ENCODE peak calls at places on chromosomes 7 and 10, in nine cellular contexts. A is naive B cell, V is fibroblast of villous mesenchyme, U is Kasumi-1, R is amygdala, D is Daoy, K is NCI-H1105, P is Calu3, E is fibroblast of mammary gland. J is an unnamed sample.

GRCh38 chr7:100127866-100128601 is 1.3 kb downstream of the MBLAC1 start:
- DNase-seq in U (peak; percentile 41), P (no peak), V (peak; percentile 20), E (no peak), K (no peak), R (no peak), A (no peak), D (peak; percentile 58), J (no peak)

GRCh38 chr10:119269737-119270136 is 62.4 kb downstream of the GRK5 start:
- DNase-seq in A (no peak), R (no peak), P (no peak), V (no peak), E (no peak), K (no peak), D (no peak), U (no peak), J (no peak)

GRCh38 chr7:144525956-144526355 is 122.5 kb upstream of the NOBOX start:
- DNase-seq in P (no peak), U (no peak), D (no peak), E (peak; percentile 62), V (no peak), R (no peak), A (no peak), K (no peak), J (no peak)

GRCh38 chr10:48589266-48589665 is 15.6 kb downstream of the ARHGAP22 start:
- DNase-seq in R (no peak), D (peak; percentile 41), A (no peak), P (no peak), E (peak; percentile 98), U (no peak), V (peak; percentile 63), K (no peak), J (peak; percentile 35)

GRCh38 chr7:105519353-105519752 is 2.7 kb downstream of the PUS7 start:
- DNase-seq in U (no peak), R (no peak), P (no peak), V (no peak), D (no peak), E (no peak), A (no peak), K (no peak), J (no peak)

GRCh38 chr7:5661941-5662340 is 119.5 kb downstream of the RNF216 start:
- DNase-seq in R (no peak), U (peak; percentile 42), A (peak; percentile 17), K (no peak), P (no peak), D (no peak), V (no peak), E (no peak), J (no peak)

GRCh38 chr7:1555813-1556540 is at the start of gene TMEM184A:
- DNase-seq in V (no peak), E (no peak), U (no peak), P (peak; percentile 100), K (peak; percentile 92), A (peak; percentile 47), D (peak; percentile 83), R (no peak), J (no peak)

GRCh38 chr7:151416921-151417320 is 7.1 kb upstream of the WDR86 start:
- DNase-seq in D (no peak), K (no peak), U (no peak), A (no peak), V (peak; percentile 96), E (peak; percentile 32), R (no peak), P (no peak), J (no peak)

GRCh38 chr7:5591547-5591899 is 167.9 kb upstream of the TNRC18 start:
- DNase-seq in V (peak; percentile 90), E (no peak), R (no peak), A (no peak), U (peak; percentile 6), D (peak; percentile 91), K (no peak), P (peak; percentile 88), J (peak; percentile 82)

GRCh38 chr10:75662715-75663114 is 231.3 kb downstream of the LRMDA start:
- DNase-seq in K (no peak), R (no peak), A (no peak), P (no peak), V (peak; percentile 83), U (peak; percentile 19), E (peak; percentile 93), D (no peak), J (peak; percentile 45)

GRCh38 chr10:114491419-114491818 is 87.1 kb upstream of the AFAP1L2 start:
- DNase-seq in P (no peak), K (no peak), U (no peak), V (no peak), D (no peak), E (peak; percentile 31), A (no peak), R (no peak), J (no peak)

GRCh38 chr7:68684246-68684850 is 913.9 kb upstream of the AUTS2 start:
- DNase-seq in D (no peak), U (no peak), V (no peak), R (no peak), A (no peak), P (no peak), E (peak; percentile 73), K (peak; percentile 52), J (peak; percentile 70)

GRCh38 chr7:130476287-130477001 is 15.4 kb upstream of the MEST start:
- DNase-seq in V (no peak), U (no peak), A (no peak), K (no peak), P (no peak), R (no peak), D (no peak), E (peak; percentile 27), J (peak; percentile 33)

GRCh38 chr7:18768256-18768655 is 272.7 kb downstream of the HDAC9 start:
- DNase-seq in D (peak; percentile 73), P (no peak), R (no peak), V (no peak), E (peak; percentile 78), A (no peak), U (no peak), K (no peak), J (peak; percentile 65)

GRCh38 chr10:11082551-11082950 is 64.9 kb downstream of the CELF2 start:
- DNase-seq in D (no peak), R (no peak), A (no peak), K (no peak), U (no peak), P (no peak), V (no peak), E (peak; percentile 31), J (no peak)

GRCh38 chr10:71923138-71923692 is 41.0 kb upstream of the CHST3 start:
- DNase-seq in K (peak; percentile 4), E (no peak), U (no peak), A (no peak), P (no peak), V (no peak), R (no peak), D (no peak), J (no peak)

GRCh38 chr10:21650353-21650752 is 116.3 kb downstream of the MLLT10 start:
- DNase-seq in A (no peak), D (no peak), E (no peak), U (no peak), P (no peak), R (no peak), V (no peak), K (no peak), J (no peak)

GRCh38 chr10:12588091-12588850 is 238.9 kb downstream of the CAMK1D start:
- DNase-seq in U (no peak), V (peak; percentile 9), D (peak; percentile 3), E (no peak), R (no peak), K (no peak), A (no peak), P (no peak), J (no peak)

GRCh38 chr10:124037784-124038183 is 55.6 kb downstream of the CHST15 start:
- DNase-seq in U (no peak), P (no peak), D (no peak), K (no peak), A (no peak), E (no peak), R (no peak), V (no peak), J (no peak)

GRCh38 chr7:144508702-144509101 is 105.2 kb upstream of the NOBOX start:
- DNase-seq in U (no peak), P (no peak), V (no peak), K (no peak), A (no peak), E (no peak), D (no peak), R (no peak), J (no peak)

GRCh38 chr7:82477733-82478515 is 34.3 kb upstream of the CACNA2D1 start:
- DNase-seq in D (no peak), R (no peak), U (no peak), A (no peak), P (no peak), K (no peak), E (no peak), V (no peak), J (no peak)

GRCh38 chr7:128103498-128104108 is 72.4 kb upstream of the LRRC4 start:
- DNase-seq in R (no peak), U (no peak), V (peak; percentile 39), A (peak; percentile 15), K (no peak), E (peak; percentile 68), D (peak; percentile 58), P (no peak), J (no peak)

GRCh38 chr10:64506963-64507362 is 985.8 kb downstream of the REEP3 start:
- DNase-seq in U (no peak), E (no peak), R (no peak), A (no peak), D (no peak), P (peak; percentile 41), K (no peak), V (no peak), J (no peak)

GRCh38 chr10:44567471-44567870 is 182.6 kb upstream of the CXCL12 start:
- DNase-seq in R (no peak), V (peak; percentile 55), P (no peak), K (no peak), D (no peak), U (peak; percentile 6), E (peak; percentile 66), A (no peak), J (no peak)

GRCh38 chr7:46207931-46208634 is 287.0 kb upstream of the IGFBP3 start:
- DNase-seq in V (no peak), K (no peak), R (no peak), U (no peak), E (no peak), D (no peak), A (no peak), P (peak; percentile 70), J (no peak)

GRCh38 chr10:124524991-124525653 is 63.5 kb downstream of the LHPP start:
- DNase-seq in U (no peak), D (peak; percentile 63), E (peak; percentile 49), K (no peak), P (no peak), R (no peak), V (peak; percentile 91), A (no peak), J (no peak)

GRCh38 chr10:36224431-36224985 is 582.4 kb upstream of the FZD8 start:
- DNase-seq in E (peak; percentile 37), R (no peak), D (peak; percentile 30), A (no peak), V (peak; percentile 80), U (no peak), K (no peak), P (no peak), J (no peak)

GRCh38 chr10:26839966-26840627 is 20.7 kb downstream of the ABI1 start:
- DNase-seq in D (no peak), V (peak; percentile 58), R (no peak), E (peak; percentile 78), P (no peak), A (no peak), K (no peak), U (no peak), J (peak; percentile 13)

GRCh38 chr10:10007972-10008371 is 1009.7 kb upstream of the CELF2 start:
- DNase-seq in V (peak; percentile 6), K (no peak), P (no peak), D (no peak), U (no peak), E (peak; percentile 3), A (no peak), R (no peak), J (no peak)

GRCh38 chr7:68642727-68643126 is 955.5 kb upstream of the AUTS2 start:
- DNase-seq in P (no peak), E (no peak), K (no peak), D (no peak), U (no peak), A (no peak), V (no peak), R (no peak), J (no peak)

GRCh38 chr10:62545667-62546066 is 171.5 kb downstream of the ZNF365 start:
- DNase-seq in E (peak; percentile 95), A (no peak), U (peak; percentile 9), V (peak; percentile 69), P (no peak), K (no peak), D (peak; percentile 11), R (no peak), J (no peak)

J was measured in astrocyte of the cerebellum.